ENCODE peak calls at places on chromosomes 1 and 21, in eight cellular contexts. One of them, this sample, is unnamed.

GRCh38 chr1:18707696-18708257 is 77.1 kb downstream of the PAX7 start:
- DNase-seq in thoracic aorta: no peak
- DNase-seq in SK-N-SH: no peak
- DNase-seq in pancreas: no peak
- DNase-seq in fibroblast of lung: no peak
- DNase-seq in dorsolateral prefrontal cortex: no peak
- DNase-seq in fibroblast of mammary gland: no peak
- DNase-seq in neural crest cell: no peak
- DNase-seq in this sample: no peak

GRCh38 chr1:245262876-245263625 is 108.3 kb downstream of the KIF26B start:
- DNase-seq in thoracic aorta: no peak
- DNase-seq in SK-N-SH: no peak
- DNase-seq in pancreas: no peak
- DNase-seq in fibroblast of lung: no peak
- DNase-seq in dorsolateral prefrontal cortex: no peak
- DNase-seq in fibroblast of mammary gland: no peak
- DNase-seq in neural crest cell: no peak
- DNase-seq in this sample: no peak

GRCh38 chr1:227886503-227886961 is 61.2 kb downstream of the WNT9A start:
- DNase-seq in thoracic aorta: no peak
- DNase-seq in SK-N-SH: no peak
- DNase-seq in pancreas: peak; percentile 39
- DNase-seq in fibroblast of lung: no peak
- DNase-seq in dorsolateral prefrontal cortex: no peak
- DNase-seq in fibroblast of mammary gland: no peak
- DNase-seq in neural crest cell: no peak
- DNase-seq in this sample: no peak

GRCh38 chr1:172638885-172639831 is 19.7 kb upstream of the FASLG start:
- DNase-seq in thoracic aorta: no peak
- DNase-seq in SK-N-SH: peak; percentile 22
- DNase-seq in pancreas: no peak
- DNase-seq in fibroblast of lung: peak; percentile 100
- DNase-seq in dorsolateral prefrontal cortex: no peak
- DNase-seq in fibroblast of mammary gland: peak; percentile 96
- DNase-seq in neural crest cell: no peak
- DNase-seq in this sample: peak; percentile 49

GRCh38 chr1:86858524-86859261 is 55.2 kb downstream of the SELENOF start:
- DNase-seq in thoracic aorta: no peak
- DNase-seq in SK-N-SH: no peak
- DNase-seq in pancreas: no peak
- DNase-seq in fibroblast of lung: no peak
- DNase-seq in dorsolateral prefrontal cortex: no peak
- DNase-seq in fibroblast of mammary gland: no peak
- DNase-seq in neural crest cell: no peak
- DNase-seq in this sample: no peak

GRCh38 chr1:104706631-104707147 is 957.0 kb downstream of the AMY1C start:
- DNase-seq in thoracic aorta: no peak
- DNase-seq in SK-N-SH: no peak
- DNase-seq in pancreas: no peak
- DNase-seq in fibroblast of lung: no peak
- DNase-seq in dorsolateral prefrontal cortex: no peak
- DNase-seq in fibroblast of mammary gland: no peak
- DNase-seq in neural crest cell: no peak
- DNase-seq in this sample: no peak

GRCh38 chr1:236336084-236336483 is 54.3 kb upstream of the ERO1B start:
- DNase-seq in thoracic aorta: no peak
- DNase-seq in SK-N-SH: no peak
- DNase-seq in pancreas: no peak
- DNase-seq in fibroblast of lung: no peak
- DNase-seq in dorsolateral prefrontal cortex: no peak
- DNase-seq in fibroblast of mammary gland: no peak
- DNase-seq in neural crest cell: no peak
- DNase-seq in this sample: no peak

GRCh38 chr1:13725714-13726175 is 25.8 kb downstream of the PRDM2 start:
- DNase-seq in thoracic aorta: no peak
- DNase-seq in SK-N-SH: peak; percentile 26
- DNase-seq in pancreas: no peak
- DNase-seq in fibroblast of lung: peak; percentile 84
- DNase-seq in dorsolateral prefrontal cortex: no peak
- DNase-seq in fibroblast of mammary gland: peak; percentile 42
- DNase-seq in neural crest cell: no peak
- DNase-seq in this sample: peak; percentile 39

GRCh38 chr1:46221749-46222148 is 18.6 kb downstream of the LURAP1 start:
- DNase-seq in thoracic aorta: no peak
- DNase-seq in SK-N-SH: no peak
- DNase-seq in pancreas: no peak
- DNase-seq in fibroblast of lung: no peak
- DNase-seq in dorsolateral prefrontal cortex: peak; percentile 84
- DNase-seq in fibroblast of mammary gland: no peak
- DNase-seq in neural crest cell: peak; percentile 71
- DNase-seq in this sample: no peak

GRCh38 chr1:115492019-115492595 is 149.7 kb upstream of the VANGL1 start:
- DNase-seq in thoracic aorta: no peak
- DNase-seq in SK-N-SH: no peak
- DNase-seq in pancreas: no peak
- DNase-seq in fibroblast of lung: no peak
- DNase-seq in dorsolateral prefrontal cortex: no peak
- DNase-seq in fibroblast of mammary gland: no peak
- DNase-seq in neural crest cell: no peak
- DNase-seq in this sample: no peak

GRCh38 chr1:177927021-177927596 is 42.7 kb downstream of the SEC16B start:
- DNase-seq in thoracic aorta: no peak
- DNase-seq in SK-N-SH: no peak
- DNase-seq in pancreas: no peak
- DNase-seq in fibroblast of lung: peak; percentile 98
- DNase-seq in dorsolateral prefrontal cortex: no peak
- DNase-seq in fibroblast of mammary gland: peak; percentile 92
- DNase-seq in neural crest cell: no peak
- DNase-seq in this sample: no peak

GRCh38 chr1:177932123-177932522 is 37.7 kb downstream of the SEC16B start:
- DNase-seq in thoracic aorta: no peak
- DNase-seq in SK-N-SH: no peak
- DNase-seq in pancreas: no peak
- DNase-seq in fibroblast of lung: no peak
- DNase-seq in dorsolateral prefrontal cortex: no peak
- DNase-seq in fibroblast of mammary gland: no peak
- DNase-seq in neural crest cell: no peak
- DNase-seq in this sample: no peak

GRCh38 chr1:177926201-177926600 is 43.7 kb downstream of the SEC16B start:
- DNase-seq in thoracic aorta: no peak
- DNase-seq in SK-N-SH: no peak
- DNase-seq in pancreas: no peak
- DNase-seq in fibroblast of lung: peak; percentile 34
- DNase-seq in dorsolateral prefrontal cortex: no peak
- DNase-seq in fibroblast of mammary gland: no peak
- DNase-seq in neural crest cell: no peak
- DNase-seq in this sample: no peak

GRCh38 chr1:177925006-177925405 is 44.9 kb downstream of the SEC16B start:
- DNase-seq in thoracic aorta: no peak
- DNase-seq in SK-N-SH: no peak
- DNase-seq in pancreas: no peak
- DNase-seq in fibroblast of lung: peak; percentile 86
- DNase-seq in dorsolateral prefrontal cortex: no peak
- DNase-seq in fibroblast of mammary gland: no peak
- DNase-seq in neural crest cell: no peak
- DNase-seq in this sample: no peak

DNA sequence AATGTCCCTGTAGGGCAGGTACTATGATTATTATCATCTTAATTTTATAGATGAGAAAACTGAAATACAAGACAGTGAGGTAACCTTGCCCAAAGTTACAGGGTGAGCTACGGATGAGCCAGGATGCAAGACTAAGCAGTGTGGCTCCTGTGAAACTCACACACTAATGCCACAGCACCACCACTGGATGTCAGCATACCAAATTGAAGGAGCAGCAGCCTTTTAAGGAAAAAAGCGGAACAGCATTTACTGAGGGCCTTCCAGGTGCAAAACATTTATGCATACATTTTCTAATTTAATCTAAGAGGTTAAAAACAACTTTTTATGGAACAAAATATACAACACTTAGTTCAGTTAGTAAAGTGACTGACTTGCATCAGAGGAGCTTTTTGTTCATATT is 41.7 kb downstream of the SEC16B start:
- DNase-seq in thoracic aorta: no peak
- DNase-seq in SK-N-SH: no peak
- DNase-seq in pancreas: no peak
- DNase-seq in fibroblast of lung: peak; percentile 57
- DNase-seq in dorsolateral prefrontal cortex: no peak
- DNase-seq in fibroblast of mammary gland: peak; percentile 36
- DNase-seq in neural crest cell: no peak
- DNase-seq in this sample: no peak
- TF ChIP-seq CTCF in thoracic aorta: no peak
- TF ChIP-seq CTCF in SK-N-SH: no peak
- TF ChIP-seq CTCF in pancreas: no peak
- TF ChIP-seq CTCF in fibroblast of lung: peak; percentile 20
- TF ChIP-seq CTCF in dorsolateral prefrontal cortex: no peak
- TF ChIP-seq CTCF in fibroblast of mammary gland: peak; percentile 30
- TF ChIP-seq CTCF in neural crest cell: no peak
- TF ChIP-seq CTCF in this sample: no peak

GRCh38 chr21:26844258-26845065 is 747 bp downstream of the ADAMTS1 start:
- DNase-seq in thoracic aorta: no peak
- DNase-seq in SK-N-SH: peak; percentile 73
- DNase-seq in pancreas: peak; percentile 85
- DNase-seq in fibroblast of lung: peak; percentile 56
- DNase-seq in dorsolateral prefrontal cortex: peak; percentile 79
- DNase-seq in fibroblast of mammary gland: no peak
- DNase-seq in neural crest cell: peak; percentile 40
- DNase-seq in this sample: no peak

GRCh38 chr21:26845066-26845749 is at the start of gene ADAMTS1:
- DNase-seq in thoracic aorta: peak; percentile 77
- DNase-seq in SK-N-SH: peak; percentile 96
- DNase-seq in pancreas: peak; percentile 92
- DNase-seq in fibroblast of lung: peak; percentile 70
- DNase-seq in dorsolateral prefrontal cortex: peak; percentile 92
- DNase-seq in fibroblast of mammary gland: peak; percentile 88
- DNase-seq in neural crest cell: peak; percentile 94
- DNase-seq in this sample: no peak

GRCh38 chr21:26845750-26846035 is 484 bp upstream of the ADAMTS1 start:
- DNase-seq in thoracic aorta: no peak
- DNase-seq in SK-N-SH: no peak
- DNase-seq in pancreas: no peak
- DNase-seq in fibroblast of lung: no peak
- DNase-seq in dorsolateral prefrontal cortex: no peak
- DNase-seq in fibroblast of mammary gland: no peak
- DNase-seq in neural crest cell: no peak
- DNase-seq in this sample: no peak

GRCh38 chr21:26847951-26848350 is 2.7 kb upstream of the ADAMTS1 start:
- DNase-seq in thoracic aorta: no peak
- DNase-seq in SK-N-SH: no peak
- DNase-seq in pancreas: no peak
- DNase-seq in fibroblast of lung: no peak
- DNase-seq in dorsolateral prefrontal cortex: no peak
- DNase-seq in fibroblast of mammary gland: no peak
- DNase-seq in neural crest cell: no peak
- DNase-seq in this sample: no peak

GRCh38 chr21:26846036-26846931 is 1.1 kb upstream of the ADAMTS1 start:
- DNase-seq in thoracic aorta: peak; percentile 36
- DNase-seq in SK-N-SH: peak; percentile 76
- DNase-seq in pancreas: peak; percentile 75
- DNase-seq in fibroblast of lung: peak; percentile 65
- DNase-seq in dorsolateral prefrontal cortex: peak; percentile 82
- DNase-seq in fibroblast of mammary gland: peak; percentile 83
- DNase-seq in neural crest cell: peak; percentile 61
- DNase-seq in this sample: no peak
- TF ChIP-seq CTCF in thoracic aorta: peak; percentile 33
- TF ChIP-seq CTCF in SK-N-SH: peak; percentile 38
- TF ChIP-seq CTCF in pancreas: peak; percentile 16
- TF ChIP-seq CTCF in fibroblast of lung: peak; percentile 9
- TF ChIP-seq CTCF in dorsolateral prefrontal cortex: peak; percentile 30
- TF ChIP-seq CTCF in fibroblast of mammary gland: no peak
- TF ChIP-seq CTCF in neural crest cell: peak; percentile 49
- TF ChIP-seq CTCF in this sample: no peak

DNA sequence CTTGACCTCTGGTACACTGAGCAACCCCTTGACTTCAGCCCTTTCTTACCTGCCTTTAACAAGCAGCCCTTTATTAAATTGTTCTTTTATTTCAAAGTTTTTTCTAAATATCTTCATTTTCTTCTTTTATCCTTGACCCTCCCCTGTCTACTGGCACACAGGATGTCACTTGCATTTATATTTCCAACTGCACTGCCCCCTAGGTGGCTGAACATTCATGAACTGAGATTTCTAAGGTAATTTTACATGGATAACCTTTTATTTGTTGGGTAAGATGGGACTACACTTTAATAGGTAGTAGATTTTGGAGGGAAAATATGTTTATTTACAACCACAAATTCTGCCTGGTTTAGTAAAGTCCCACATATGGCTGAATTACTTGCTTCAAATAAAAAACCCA is 190.0 kb downstream of the ATP6V1G3 start:
- DNase-seq in thoracic aorta: no peak
- DNase-seq in SK-N-SH: no peak
- DNase-seq in pancreas: no peak
- DNase-seq in fibroblast of lung: no peak
- DNase-seq in dorsolateral prefrontal cortex: no peak
- DNase-seq in fibroblast of mammary gland: no peak
- DNase-seq in neural crest cell: no peak
- DNase-seq in this sample: no peak
- TF ChIP-seq CTCF in thoracic aorta: no peak
- TF ChIP-seq CTCF in SK-N-SH: peak; percentile 26
- TF ChIP-seq CTCF in pancreas: no peak
- TF ChIP-seq CTCF in fibroblast of lung: no peak
- TF ChIP-seq CTCF in dorsolateral prefrontal cortex: no peak
- TF ChIP-seq CTCF in fibroblast of mammary gland: peak; percentile 16
- TF ChIP-seq CTCF in neural crest cell: no peak
- TF ChIP-seq CTCF in this sample: peak; percentile 14

DNA sequence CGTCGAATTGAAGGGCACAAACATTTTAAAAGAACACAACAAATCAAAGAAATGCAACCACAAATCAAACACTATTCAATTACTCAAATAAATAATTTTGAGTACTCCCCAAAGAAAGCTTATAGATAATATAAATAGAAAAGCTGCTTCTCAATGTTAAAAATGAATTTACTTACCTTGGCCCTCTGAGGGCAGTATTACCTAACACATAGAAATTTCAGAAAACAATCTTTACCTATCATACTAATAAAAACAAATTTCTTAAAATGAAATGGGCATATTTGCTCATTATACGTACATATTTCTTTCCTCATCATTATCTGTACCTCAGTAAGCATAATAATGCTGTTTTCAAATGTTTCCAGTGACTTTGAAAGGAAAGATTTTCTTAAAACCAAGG is 141.8 kb downstream of the AKT3 start:
- DNase-seq in thoracic aorta: no peak
- DNase-seq in SK-N-SH: no peak
- DNase-seq in pancreas: no peak
- DNase-seq in fibroblast of lung: no peak
- DNase-seq in dorsolateral prefrontal cortex: no peak
- DNase-seq in fibroblast of mammary gland: no peak
- DNase-seq in neural crest cell: no peak
- DNase-seq in this sample: no peak
- TF ChIP-seq CTCF in thoracic aorta: no peak
- TF ChIP-seq CTCF in SK-N-SH: peak; percentile 60
- TF ChIP-seq CTCF in pancreas: no peak
- TF ChIP-seq CTCF in fibroblast of lung: no peak
- TF ChIP-seq CTCF in dorsolateral prefrontal cortex: peak; percentile 39
- TF ChIP-seq CTCF in fibroblast of mammary gland: peak; percentile 13
- TF ChIP-seq CTCF in neural crest cell: peak; percentile 60
- TF ChIP-seq CTCF in this sample: peak; percentile 37

DNA sequence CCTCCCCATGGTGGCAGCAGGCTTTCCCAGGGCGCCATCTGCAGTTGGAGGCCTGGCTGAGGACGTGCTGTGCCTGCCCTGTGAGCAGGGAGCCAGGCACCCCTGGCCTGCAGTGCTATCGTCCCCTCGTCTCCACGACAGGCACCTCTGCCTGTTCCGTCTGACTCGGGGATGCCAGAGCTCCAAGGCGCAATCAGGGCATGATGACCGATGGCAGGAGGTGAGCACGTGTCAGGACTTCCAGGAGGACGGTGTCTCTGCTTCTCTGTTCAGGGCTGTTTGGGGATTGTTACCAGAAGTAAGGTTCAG is 125.2 kb downstream of the PCBP3 start:
- DNase-seq in thoracic aorta: no peak
- DNase-seq in SK-N-SH: peak; percentile 71
- DNase-seq in pancreas: no peak
- DNase-seq in fibroblast of lung: no peak
- DNase-seq in dorsolateral prefrontal cortex: no peak
- DNase-seq in fibroblast of mammary gland: no peak
- DNase-seq in neural crest cell: no peak
- DNase-seq in this sample: peak; percentile 9
- TF ChIP-seq CTCF in thoracic aorta: no peak
- TF ChIP-seq CTCF in SK-N-SH: peak; percentile 38
- TF ChIP-seq CTCF in pancreas: no peak
- TF ChIP-seq CTCF in fibroblast of lung: no peak
- TF ChIP-seq CTCF in dorsolateral prefrontal cortex: no peak
- TF ChIP-seq CTCF in fibroblast of mammary gland: no peak
- TF ChIP-seq CTCF in neural crest cell: no peak
- TF ChIP-seq CTCF in this sample: peak; percentile 16

This sample was measured in GM10248.